ENCODE peak calls at places on chromosome 9, in nine cellular contexts. X is nephron progenitor cell; E is CD4-positive, alpha-beta T cell; K is NCI-H146; T is AML-193; G is activated T-cell treated with anti-CD3 and anti-CD28 coated beads for 1 hour; W is nucleus accumbens; N is NCI-H524; O is amniotic stem cell. D is an unnamed sample.

GRCh38 chr9:137540536-137540935 is 9.7 kb downstream of the PNPLA7 start:
- DNase-seq in X (no peak), W (no peak), K (no peak), G (no peak), T (no peak), N (no peak), E (no peak), O (no peak), D (no peak)

GRCh38 chr9:114613087-114613486 is 2.0 kb downstream of the TMEM268 start:
- DNase-seq in W (no peak), O (no peak), G (no peak), N (no peak), K (no peak), X (no peak), E (no peak), T (no peak), D (no peak)

GRCh38 chr9:111037744-111038335 is 430 bp downstream of the LPAR1 start:
- DNase-seq in X (peak), N (peak), T (no peak), K (no peak), O (no peak), W (no peak), E (no peak), G (no peak), D (peak)

GRCh38 chr9:121153642-121154041 is 48.0 kb downstream of the RAB14 start:
- DNase-seq in N (no peak), T (no peak), K (no peak), X (no peak), G (no peak), O (no peak), W (no peak), E (no peak), D (no peak)

GRCh38 chr9:93263334-93264229 is 79.6 kb downstream of the WNK2 start:
- DNase-seq in K (no peak), G (no peak), W (no peak), N (no peak), X (no peak), T (no peak), E (no peak), O (no peak), D (no peak)

GRCh38 chr9:38154501-38155421 is 85.7 kb upstream of the SHB start:
- DNase-seq in G (no peak), O (no peak), W (no peak), X (peak), T (no peak), N (no peak), E (no peak), K (peak), D (no peak)

GRCh38 chr9:133390713-133391112 is 14.5 kb downstream of the STKLD1 start:
- DNase-seq in O (no peak), G (no peak), K (no peak), X (no peak), W (no peak), T (no peak), N (no peak), E (no peak), D (no peak)

GRCh38 chr9:87883990-87884389 is 1.3 kb downstream of the SPATA31E1 start:
- DNase-seq in N (no peak), E (no peak), O (no peak), K (no peak), G (no peak), T (no peak), X (peak), W (no peak), D (no peak)

GRCh38 chr9:37032713-37033112 is 1.4 kb downstream of the PAX5 start:
- DNase-seq in N (no peak), G (no peak), W (no peak), X (no peak), O (no peak), K (no peak), T (no peak), E (no peak), D (no peak)

GRCh38 chr9:79662553-79662956 is 90.8 kb downstream of the TLE4 start:
- DNase-seq in N (peak), E (no peak), W (no peak), T (no peak), K (no peak), G (no peak), X (peak), O (no peak), D (no peak)